ENCODE peak calls at places on chromosomes 13 and 19, in four cellular contexts. Y, R, W and J are unnamed samples.

GRCh38 chr13:54162069-54162468 is 1133.5 kb downstream of the OLFM4 start:
- DNase-seq in Y (no peak), W (no peak), R (no peak), J (no peak)

GRCh38 chr13:43171489-43171888 is 148.1 kb downstream of the DNAJC15 start:
- DNase-seq in Y (no peak), W (no peak), R (no peak), J (no peak)

GRCh38 chr13:44101347-44102083 is 221.8 kb downstream of the LACC1 start:
- DNase-seq in Y (no peak), R (no peak), W (no peak), J (no peak)

GRCh38 chr19:16076958-16077611 is 790 bp downstream of the TPM4 start:
- DNase-seq in R (peak; percentile 50), Y (no peak), W (peak; percentile 21), J (peak; percentile 58)

GRCh38 chr13:51698352-51698751 is 105.6 kb downstream of the DHRS12 start:
- DNase-seq in Y (no peak), W (no peak), R (no peak), J (no peak)

GRCh38 chr13:48942131-48942530 is 33.6 kb upstream of the FNDC3A start:
- DNase-seq in R (no peak), W (no peak), Y (peak; percentile 5), J (no peak)

GRCh38 chr19:10655457-10656312 is 1.5 kb downstream of the ILF3 start:
- DNase-seq in R (peak; percentile 62), Y (peak; percentile 48), W (no peak), J (peak; percentile 45)

GRCh38 chr19:6415592-6416190 is 8.9 kb downstream of the KHSRP start:
- DNase-seq in R (no peak), Y (no peak), W (no peak), J (no peak)

GRCh38 chr19:10353793-10354391 is 14.5 kb upstream of the ICAM3 start:
- DNase-seq in Y (no peak), R (peak; percentile 28), W (no peak), J (no peak)

GRCh38 chr13:75783906-75784485 is 147.9 kb downstream of the LMO7 start:
- DNase-seq in R (no peak), W (no peak), Y (no peak), J (no peak)

GRCh38 chr13:44816701-44817684 is 172.3 kb downstream of the NUFIP1 start:
- DNase-seq in R (no peak), Y (peak; percentile 47), W (no peak), J (no peak)

GRCh38 chr19:40726279-40726678 is 9.4 kb downstream of the ITPKC start:
- DNase-seq in Y (no peak), R (no peak), W (no peak), J (no peak)